ENCODE peak calls at places on chromosomes 16 and 17, in four cellular contexts. D is T47D, G is cerebellar cortex, K is WTC11. Z is an unnamed sample.

GRCh38 chr16:386641-387156 is 4.9 kb upstream of the PGAP6 start:
- DNase-seq in D (peak), G (peak), K (no peak), Z (no peak)

GRCh38 chr16:68902376-68903345 is 59.3 kb downstream of the TANGO6 start:
- DNase-seq in D (peak), G (peak), K (peak), Z (peak)

GRCh38 chr17:32943206-32943605 is 15.3 kb downstream of the TMEM98 start:
- DNase-seq in D (no peak), G (no peak), K (no peak), Z (no peak)

GRCh38 chr16:87367556-87367955 is 16.0 kb downstream of the FBXO31 start:
- DNase-seq in D (no peak), G (peak), K (no peak), Z (no peak)

GRCh38 chr17:231966-232807 is 50.7 kb upstream of the DOC2B start:
- DNase-seq in D (no peak), G (no peak), K (peak), Z (no peak)

GRCh38 chr16:84461504-84462295 is 42.8 kb downstream of the MEAK7 start:
- DNase-seq in D (no peak), G (no peak), K (no peak), Z (no peak)

GRCh38 chr17:8599351-8600011 is 31.0 kb downstream of the MYH10 start:
- DNase-seq in D (no peak), G (no peak), K (no peak), Z (no peak)

GRCh38 chr16:85261205-85261604 is 148.9 kb upstream of the CIBAR2 start:
- DNase-seq in D (no peak), G (no peak), K (no peak), Z (no peak)